ENCODE peak calls at places on chromosomes 3 and 15, in six cellular contexts. Y is neural crest cell; L is sciatic nerve; Q is effector CD4-positive, alpha-beta T cell; D is GM03348; V is caudate nucleus. T is an unnamed sample.

GRCh38 chr3:124786491-124787241 is 56.4 kb downstream of the UMPS start:
- DNase-seq in Y (no peak), L (no peak), Q (no peak), D (no peak), V (no peak), T (no peak)

GRCh38 chr3:12947504-12948369 is 106.4 kb upstream of the RPL32 start:
- DNase-seq in Y (no peak), L (peak; percentile 78), Q (no peak), D (peak; percentile 87), V (no peak), T (no peak)

GRCh38 chr3:40690696-40691597 is 166.2 kb downstream of the ZNF621 start:
- DNase-seq in Y (no peak), L (peak; percentile 90), Q (no peak), D (no peak), V (no peak), T (no peak)

GRCh38 chr3:54374214-54374855 is 252.0 kb downstream of the CACNA2D3 start:
- DNase-seq in Y (peak; percentile 3), L (no peak), Q (no peak), D (no peak), V (no peak), T (no peak)

GRCh38 chr15:65198571-65198970 is 12.7 kb downstream of the CILP start:
- DNase-seq in Y (no peak), L (no peak), Q (no peak), D (no peak), V (no peak), T (no peak)

GRCh38 chr3:44554626-44555592 is at the start of gene ZKSCAN7:
- DNase-seq in Y (peak; percentile 63), L (peak; percentile 72), Q (peak; percentile 8), D (peak; percentile 91), V (peak; percentile 33), T (peak; percentile 53)

GRCh38 chr3:139213936-139214335 is 129.9 kb upstream of the MRPS22 start:
- DNase-seq in Y (no peak), L (no peak), Q (no peak), D (no peak), V (no peak), T (no peak)

GRCh38 chr3:101900736-101901135 is 51.4 kb downstream of the NFKBIZ start:
- DNase-seq in Y (no peak), L (no peak), Q (no peak), D (no peak), V (no peak), T (no peak)

GRCh38 chr3:149575213-149575961 is 82.4 kb downstream of the WWTR1 start:
- DNase-seq in Y (no peak), L (no peak), Q (no peak), D (peak; percentile 68), V (no peak), T (no peak)

T was measured in NCI-H2227 treated with DMSO at 0.1 percent for 48 hours.